ENCODE peak calls at places on chromosomes 5 and 9, in six cellular contexts. Q is A549, H is IMR-90, P is HEK293T, B is HepG2, I is GM12878. W is an unnamed sample.

GRCh38 chr5:98779264-98779877 is 5.9 kb downstream of the RGMB start:
- DNase-seq in Q (no peak), B (peak), I (no peak), H (no peak), P (no peak), W (no peak)

GRCh38 chr9:123246534-123246933 is 21.9 kb downstream of the STRBP start:
- DNase-seq in H (no peak), B (no peak), Q (no peak), P (no peak), I (no peak), W (no peak)

GRCh38 chr9:3746296-3747275 is 220.8 kb upstream of the RFX3 start:
- DNase-seq in Q (peak), P (no peak), I (no peak), H (peak), B (no peak), W (no peak)

GRCh38 chr5:85000671-85001070 is 616.0 kb upstream of the EDIL3 start:
- DNase-seq in B (no peak), I (no peak), P (no peak), Q (no peak), H (peak), W (no peak)

GRCh38 chr5:6727231-6727630 is 14.0 kb downstream of the TENT4A start:
- DNase-seq in P (no peak), H (no peak), Q (no peak), I (no peak), B (no peak), W (no peak)

GRCh38 chr9:28032178-28032532 is 458.9 kb upstream of the C9orf72 start:
- DNase-seq in B (no peak), I (no peak), H (no peak), Q (no peak), P (no peak), W (no peak)

GRCh38 chr5:98217138-98217537 is 556.3 kb upstream of the RGMB start:
- DNase-seq in Q (no peak), I (no peak), P (no peak), H (peak), B (no peak), W (no peak)

GRCh38 chr5:5683174-5683573 is 260.7 kb downstream of the ICE1 start:
- DNase-seq in B (no peak), Q (no peak), P (no peak), H (no peak), I (no peak), W (no peak)

GRCh38 chr5:112772095-112772494 is 34.4 kb downstream of the APC start:
- DNase-seq in P (no peak), I (no peak), H (peak), B (no peak), Q (no peak), W (no peak)

GRCh38 chr9:93591301-93591700 is 14.9 kb downstream of the PHF2 start:
- DNase-seq in P (no peak), Q (no peak), B (no peak), H (no peak), I (no peak), W (no peak)

GRCh38 chr9:134660407-134660806 is 18.8 kb downstream of the COL5A1 start:
- DNase-seq in P (peak), I (no peak), H (no peak), Q (peak), B (no peak), W (peak)

GRCh38 chr5:151581841-151582583 is 9.1 kb downstream of the FAT2 start:
- DNase-seq in B (no peak), I (no peak), P (no peak), H (no peak), Q (no peak), W (no peak)

GRCh38 chr9:98922721-98923435 is 20.8 kb upstream of the COL15A1 start:
- DNase-seq in Q (no peak), P (no peak), H (peak), B (no peak), I (no peak), W (no peak)

GRCh38 chr9:104863180-104863883 is 64.6 kb downstream of the ABCA1 start:
- DNase-seq in I (peak), Q (peak), H (peak), P (peak), B (peak), W (peak)

GRCh38 chr9:101705135-101705661 is 33.2 kb downstream of the GRIN3A start:
- DNase-seq in Q (peak), P (peak), B (no peak), I (no peak), H (no peak), W (no peak)

GRCh38 chr5:77642915-77643653 is 4.6 kb upstream of the OTP start:
- DNase-seq in H (no peak), I (no peak), Q (no peak), B (no peak), P (no peak), W (no peak)

GRCh38 chr5:78829811-78830499 is 155.2 kb downstream of the ARSB start:
- DNase-seq in P (no peak), H (peak), B (no peak), I (no peak), Q (no peak), W (no peak)

GRCh38 chr5:149018909-149019443 is 43.9 kb downstream of the SH3TC2 start:
- DNase-seq in Q (no peak), I (no peak), H (peak), B (no peak), P (no peak), W (no peak)

GRCh38 chr9:93120846-93121315 is 13.2 kb downstream of the NINJ1 start:
- DNase-seq in P (no peak), I (no peak), Q (no peak), B (no peak), H (no peak), W (no peak)

GRCh38 chr5:38121420-38121819 is 136.9 kb upstream of the EGFLAM start:
- DNase-seq in Q (no peak), B (no peak), H (no peak), I (peak), P (no peak), W (no peak)

GRCh38 chr5:74027732-74028338 is 401.8 kb downstream of the ARHGEF28 start:
- DNase-seq in B (no peak), H (no peak), P (no peak), Q (no peak), I (no peak), W (no peak)

GRCh38 chr5:128084228-128085167 is 932 bp downstream of the SLC12A2 start:
- DNase-seq in H (peak), P (peak), B (no peak), Q (no peak), I (no peak), W (peak)

GRCh38 chr9:20394928-20395327 is 227.4 kb downstream of the MLLT3 start:
- DNase-seq in B (no peak), P (no peak), H (no peak), I (no peak), Q (no peak), W (no peak)

GRCh38 chr9:90344013-90344412 is 298.6 kb downstream of the DIRAS2 start:
- DNase-seq in Q (no peak), H (no peak), P (no peak), I (no peak), B (no peak), W (no peak)

GRCh38 chr5:1874348-1874747 is 8.4 kb downstream of the IRX4 start:
- DNase-seq in H (no peak), I (no peak), Q (no peak), P (no peak), B (no peak), W (no peak)

GRCh38 chr5:78613151-78613533 is 35.4 kb downstream of the LHFPL2 start:
- DNase-seq in Q (no peak), I (no peak), H (no peak), P (no peak), B (no peak), W (no peak)

GRCh38 chr5:166117062-166117743 is 2174.2 kb upstream of the WWC1 start:
- DNase-seq in H (no peak), P (no peak), Q (no peak), I (no peak), B (no peak), W (no peak)
- TF ChIP-seq BHLHE40 in H (no peak), P (no peak), Q (no peak), I (no peak), B (no peak), W (no peak)

DNA sequence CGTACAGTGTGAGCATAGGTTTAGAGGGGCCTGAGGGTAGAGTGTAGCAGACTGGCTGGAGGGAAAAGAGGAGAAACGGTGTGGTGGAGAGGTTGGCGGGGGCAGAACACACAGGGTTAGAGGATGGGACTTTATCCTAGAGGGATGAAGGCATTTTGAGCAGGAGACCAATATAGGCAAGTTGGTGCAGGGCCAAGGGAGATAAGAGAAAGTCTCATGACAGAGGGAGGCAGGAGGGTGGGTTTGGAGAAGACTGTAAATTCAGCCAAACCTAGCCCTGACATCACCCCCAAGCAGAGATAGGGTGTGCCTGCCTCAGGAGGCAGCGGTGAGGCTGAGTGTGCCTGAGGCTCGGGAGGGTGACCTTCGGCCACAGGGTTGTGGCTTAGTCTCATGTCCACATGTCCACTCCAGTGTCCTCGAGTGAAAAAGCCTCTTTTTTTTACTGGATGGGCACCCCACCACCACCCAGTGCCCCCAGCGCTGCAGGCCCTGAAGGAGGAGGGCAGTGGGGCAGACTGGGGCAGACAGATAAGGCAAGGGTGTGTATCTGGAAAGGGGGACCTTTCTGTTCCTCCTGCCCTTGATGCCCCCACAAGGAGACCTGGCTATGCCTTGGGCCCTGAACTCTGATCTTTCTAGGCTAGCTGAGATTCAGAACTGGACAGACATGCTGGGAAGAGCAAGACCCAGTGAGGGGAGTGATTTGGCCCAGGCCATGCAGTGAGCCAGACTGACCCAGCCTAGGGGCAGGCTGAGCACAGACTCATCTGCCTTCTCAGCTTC is 108.7 kb downstream of the RGS3 start:
- DNase-seq in Q (no peak), B (no peak), H (no peak), P (no peak), I (no peak), W (peak)
- TF ChIP-seq BHLHE40 in Q (no peak), B (no peak), H (no peak), P (no peak), I (no peak), W (peak)

DNA sequence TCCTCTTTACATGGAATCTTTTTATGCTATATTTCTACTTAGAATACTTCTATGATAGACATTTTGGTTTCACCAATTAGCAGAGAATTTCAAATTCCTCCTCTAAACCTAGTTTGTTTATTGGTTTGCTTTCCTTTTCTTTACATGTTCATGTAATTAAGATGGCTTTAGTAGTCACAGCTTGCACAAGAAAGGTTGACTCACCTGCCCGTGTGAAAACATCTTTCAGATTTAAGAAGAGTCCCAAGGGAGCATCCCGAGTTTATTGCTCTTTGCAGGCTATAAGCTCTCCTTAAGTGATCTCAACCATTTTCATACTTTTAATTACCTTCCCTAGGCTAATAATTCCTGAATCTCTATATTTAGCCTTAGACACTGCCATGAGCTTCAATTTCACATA is 28.9 kb downstream of the TYRP1 start:
- DNase-seq in P (no peak), I (no peak), B (no peak), Q (no peak), H (no peak), W (no peak)
- TF ChIP-seq BHLHE40 in P (no peak), I (no peak), B (no peak), Q (no peak), H (no peak), W (no peak)

GRCh38 chr5:147225938-147226337 is 8.9 kb upstream of the STK32A start:
- DNase-seq in I (no peak), B (no peak), P (no peak), H (no peak), Q (no peak), W (no peak)

GRCh38 chr5:147223951-147224791 is 10.7 kb upstream of the STK32A start:
- DNase-seq in I (no peak), P (peak), H (peak), Q (peak), B (peak), W (peak)

GRCh38 chr5:147226512-147226911 is 8.3 kb upstream of the STK32A start:
- DNase-seq in B (no peak), I (no peak), P (no peak), H (no peak), Q (no peak), W (no peak)

DNA sequence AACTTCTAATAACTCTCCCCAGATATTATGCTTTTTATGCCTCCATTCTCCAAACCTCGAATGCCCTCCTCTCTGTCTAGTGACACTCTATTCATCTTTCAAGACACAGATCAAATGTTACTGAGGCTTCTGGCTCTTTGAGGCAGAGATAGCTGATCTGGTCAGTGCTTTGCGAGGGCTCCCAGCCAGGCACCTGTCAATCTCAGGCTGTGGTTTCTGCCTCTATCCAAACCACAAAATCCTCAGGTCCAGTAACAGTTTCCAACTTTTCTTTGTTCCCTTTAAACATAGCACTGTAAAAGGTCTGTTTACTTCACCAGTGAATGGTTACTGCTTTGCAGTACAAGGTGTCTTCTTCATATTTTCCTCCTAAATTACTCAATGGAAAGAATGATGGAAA is 11.5 kb upstream of the STK32A start:
- DNase-seq in I (no peak), B (no peak), Q (no peak), P (no peak), H (no peak), W (no peak)
- TF ChIP-seq BHLHE40 in I (no peak), B (no peak), Q (no peak), P (no peak), H (no peak), W (no peak)

DNA sequence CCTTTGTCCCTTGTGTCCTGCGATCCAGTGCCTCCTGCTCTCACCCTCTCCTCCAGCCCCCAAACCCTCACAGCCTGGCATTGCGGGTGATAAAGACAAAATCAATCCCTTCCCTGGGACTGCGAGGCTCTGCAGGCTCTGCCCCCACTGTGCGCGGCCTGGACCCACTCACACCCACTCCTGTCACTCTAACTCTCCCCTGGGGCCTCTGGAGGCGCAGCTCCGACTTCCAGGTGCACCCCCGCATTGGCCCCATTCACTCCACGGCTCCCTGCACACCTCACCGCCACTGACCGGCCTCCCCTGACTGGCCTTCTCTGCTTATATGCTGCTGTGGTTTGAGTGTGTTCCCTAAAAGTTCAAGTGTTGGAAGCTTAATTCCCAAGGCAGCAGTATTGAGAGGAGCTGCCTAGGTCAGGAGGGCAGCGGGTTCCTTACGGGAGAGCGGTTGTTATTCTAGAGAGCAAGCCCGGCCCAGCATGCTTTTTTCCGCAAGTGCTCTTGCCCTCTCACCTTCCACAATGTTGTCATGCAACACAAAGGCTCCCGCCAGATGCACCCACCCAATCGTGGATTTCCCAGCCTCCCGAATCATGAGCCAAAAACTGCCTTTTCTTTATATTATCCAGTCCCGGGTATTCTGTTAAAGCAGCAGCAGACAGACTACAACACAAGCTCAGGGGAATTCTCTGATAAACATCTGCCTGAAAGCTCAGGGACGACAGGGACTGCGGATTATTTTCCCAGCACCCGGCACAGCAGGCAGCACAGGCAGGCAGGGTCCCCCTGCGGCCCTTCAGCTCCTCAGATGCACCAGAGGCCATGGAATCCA is 73.5 kb upstream of the LRRTM2 start:
- DNase-seq in I (no peak), H (no peak), Q (no peak), P (no peak), B (no peak), W (no peak)
- TF ChIP-seq BHLHE40 in I (no peak), H (no peak), Q (no peak), P (no peak), B (no peak), W (no peak)

GRCh38 chr9:118554987-118555386 is 814.2 kb downstream of the BRINP1 start:
- DNase-seq in H (no peak), Q (no peak), P (no peak), I (no peak), B (no peak), W (no peak)
- TF ChIP-seq BHLHE40 in H (no peak), Q (no peak), P (no peak), I (no peak), B (no peak), W (no peak)

DNA sequence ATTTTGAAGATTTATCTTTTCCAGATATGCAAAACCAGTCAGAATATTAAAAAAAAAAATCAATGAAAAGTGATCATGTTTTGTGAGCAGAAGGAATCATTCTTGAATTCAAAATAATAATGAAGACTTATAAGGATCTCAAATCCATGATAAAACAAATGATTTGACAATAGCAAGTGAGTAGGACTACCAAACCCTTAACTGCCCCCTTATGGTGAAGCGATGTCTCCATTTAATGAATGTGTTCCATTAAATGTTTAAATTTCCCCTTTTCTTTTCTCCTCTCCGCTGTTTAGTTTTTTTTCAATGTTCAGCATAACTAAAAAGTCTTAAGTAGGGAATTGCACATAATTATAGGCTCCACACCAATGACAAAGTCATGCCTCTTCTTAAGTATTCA is 12.2 kb upstream of the MARCHF3 start:
- DNase-seq in I (no peak), Q (no peak), P (no peak), B (no peak), H (peak), W (peak)
- TF ChIP-seq BHLHE40 in I (no peak), Q (no peak), P (no peak), B (no peak), H (no peak), W (no peak)

GRCh38 chr5:180003145-180003544 is 68.4 kb downstream of the RNF130 start:
- DNase-seq in P (no peak), Q (no peak), H (no peak), I (no peak), B (no peak), W (no peak)
- TF ChIP-seq BHLHE40 in P (no peak), Q (no peak), H (no peak), I (no peak), B (no peak), W (no peak)

DNA sequence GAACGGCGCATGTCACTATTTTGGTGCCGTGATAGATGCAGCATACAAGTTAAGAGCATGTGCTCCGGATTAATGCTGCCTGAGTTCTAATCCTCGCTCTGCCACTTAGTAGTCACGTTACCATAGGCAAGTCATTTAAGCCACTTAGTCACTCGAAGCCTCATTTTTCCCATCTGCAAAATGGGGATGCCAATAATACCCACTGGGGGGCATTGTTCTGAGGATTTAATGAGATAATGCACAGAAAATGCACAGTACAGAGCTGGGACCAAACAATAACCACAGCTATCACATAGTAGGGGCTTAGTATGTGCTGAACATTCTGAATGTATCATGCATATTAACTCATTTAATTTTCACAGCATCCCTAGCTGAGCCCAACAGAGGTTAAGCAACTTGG is 9.1 kb downstream of the NIPAL4 start:
- DNase-seq in I (no peak), B (no peak), P (no peak), Q (no peak), H (no peak), W (peak)
- TF ChIP-seq BHLHE40 in I (no peak), B (no peak), P (no peak), Q (no peak), H (no peak), W (no peak)

GRCh38 chr5:138640138-138640537 is 64.9 kb upstream of the HSPA9 start:
- DNase-seq in Q (no peak), B (no peak), I (no peak), H (no peak), P (no peak), W (no peak)

GRCh38 chr5:138637256-138637655 is 62.1 kb upstream of the HSPA9 start:
- DNase-seq in B (no peak), Q (no peak), I (no peak), H (no peak), P (no peak), W (no peak)

GRCh38 chr5:138641547-138642298 is 66.5 kb upstream of the HSPA9 start:
- DNase-seq in B (peak), H (peak), P (peak), I (no peak), Q (peak), W (peak)

GRCh38 chr5:138640855-138641254 is 65.7 kb upstream of the HSPA9 start:
- DNase-seq in B (no peak), P (no peak), I (no peak), H (no peak), Q (no peak), W (no peak)

GRCh38 chr5:138639326-138639725 is 64.1 kb upstream of the HSPA9 start:
- DNase-seq in H (no peak), P (no peak), Q (no peak), B (no peak), I (no peak), W (no peak)
- TF ChIP-seq BHLHE40 in H (no peak), P (no peak), Q (no peak), B (no peak), I (no peak), W (no peak)

W was measured in K562.